ENCODE peak calls at places on chromosomes 6 and 20, in six cellular contexts. T is colonic mucosa, Z is ovary, S is fibroblast of pulmonary artery, A is cardiac muscle cell, O is AG10803. H is an unnamed sample.

GRCh38 chr6:16764188-16764950 is 3.1 kb upstream of the ATXN1 start:
- DNase-seq in A (peak), T (no peak), S (peak), Z (no peak), O (peak), H (peak)

GRCh38 chr6:80725156-80725930 is 618.9 kb downstream of the BCKDHB start:
- DNase-seq in Z (no peak), S (no peak), O (peak), T (no peak), A (no peak), H (no peak)

GRCh38 chr6:148868314-148868713 is 121.5 kb downstream of the UST start:
- DNase-seq in O (peak), Z (no peak), A (peak), T (no peak), S (peak), H (peak)

GRCh38 chr6:159313023-159313422 is 143.8 kb downstream of the FNDC1 start:
- DNase-seq in S (no peak), A (no peak), T (no peak), O (no peak), Z (no peak), H (no peak)

GRCh38 chr6:44094403-44095242 is 32.6 kb downstream of the MRPL14 start:
- DNase-seq in O (no peak), A (no peak), Z (no peak), S (no peak), T (peak), H (no peak)

GRCh38 chr6:42396720-42397119 is 55.0 kb downstream of the TRERF1 start:
- DNase-seq in O (no peak), S (no peak), A (no peak), T (no peak), Z (no peak), H (no peak)

GRCh38 chr6:5707646-5708045 is 299.1 kb downstream of the NRN1 start:
- DNase-seq in Z (no peak), S (no peak), A (no peak), T (peak), O (no peak), H (no peak)

GRCh38 chr6:30154709-30155521 is 6.1 kb downstream of the TRIM10 start:
- DNase-seq in S (peak), A (peak), T (peak), Z (no peak), O (peak), H (peak)

GRCh38 chr6:128964233-128964755 is 81.4 kb downstream of the LAMA2 start:
- DNase-seq in T (no peak), S (peak), Z (no peak), O (no peak), A (no peak), H (no peak)

GRCh38 chr6:53735896-53736295 is 58.9 kb upstream of the LRRC1 start:
- DNase-seq in O (no peak), A (no peak), T (no peak), Z (no peak), S (no peak), H (no peak)

GRCh38 chr6:169752074-169752623 is 727 bp downstream of the ERMARD start:
- DNase-seq in A (no peak), S (no peak), T (peak), O (peak), Z (no peak), H (peak)

GRCh38 chr6:1988843-1989242 is 256.6 kb downstream of the GMDS start:
- DNase-seq in O (no peak), T (no peak), Z (no peak), A (no peak), S (no peak), H (no peak)

GRCh38 chr20:51195419-51195901 is 172.6 kb upstream of the KCNG1 start:
- DNase-seq in S (peak), T (no peak), Z (no peak), A (peak), O (peak), H (peak)

GRCh38 chr6:37620519-37620918 is 77.2 kb downstream of the MDGA1 start:
- DNase-seq in S (no peak), Z (no peak), O (no peak), T (no peak), A (no peak), H (no peak)

GRCh38 chr20:53321596-53321995 is 272.0 kb downstream of the ZNF217 start:
- DNase-seq in A (no peak), Z (no peak), T (no peak), S (no peak), O (no peak), H (no peak)

GRCh38 chr20:54107600-54108393 is 37.4 kb upstream of the BCAS1 start:
- DNase-seq in S (peak), O (no peak), A (no peak), Z (no peak), T (peak), H (no peak)

GRCh38 chr20:63700199-63701050 is 4.0 kb downstream of the TNFRSF6B start:
- DNase-seq in A (no peak), O (no peak), Z (peak), S (no peak), T (no peak), H (no peak)

GRCh38 chr6:87698618-87699017 is 3.4 kb downstream of the AKIRIN2 start:
- DNase-seq in A (no peak), O (peak), S (no peak), Z (no peak), T (no peak), H (peak)
- H3K4me3 ChIP-seq in A (peak), O (peak), S (peak), Z (peak), T (peak), H (peak)

DNA sequence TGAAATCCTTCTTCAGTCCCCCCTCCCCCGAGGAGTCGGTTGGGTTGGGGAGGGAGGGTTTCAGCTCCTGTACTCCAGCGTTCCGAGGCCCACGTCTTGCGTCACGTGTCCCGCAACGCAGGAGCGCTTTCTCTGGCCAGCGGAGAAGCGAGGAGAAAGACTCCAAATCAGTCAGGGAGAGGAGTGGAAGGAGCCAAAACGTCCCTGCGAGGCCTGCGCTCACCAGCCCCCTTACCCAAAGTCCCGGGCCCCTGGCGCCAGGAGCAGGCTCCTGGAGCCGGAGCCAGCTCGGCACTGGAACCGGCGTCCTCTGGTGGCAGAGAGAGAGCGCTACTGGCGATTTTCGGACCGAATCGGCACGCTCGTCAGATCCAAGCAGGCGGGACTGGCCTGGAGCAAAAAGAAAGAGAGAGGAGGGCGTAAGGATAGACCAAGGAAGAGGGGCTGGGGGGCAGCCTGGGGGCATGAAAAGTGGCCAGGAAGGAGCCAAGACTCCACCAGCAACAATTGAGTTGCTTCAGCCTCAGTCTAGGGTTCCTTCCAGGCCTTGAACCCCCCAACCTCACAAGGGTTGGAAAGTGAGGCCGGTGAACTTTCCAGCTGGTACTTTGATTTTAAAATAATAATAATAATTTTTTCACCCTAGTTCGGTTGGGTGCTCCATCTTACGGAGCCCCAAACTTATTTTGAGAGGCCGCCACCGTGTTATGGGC is at the start of gene GNAS:
- DNase-seq in O (peak), S (peak), A (peak), Z (peak), T (peak), H (peak)
- H3K4me3 ChIP-seq in O (peak), S (peak), A (peak), Z (peak), T (peak), H (peak)

DNA sequence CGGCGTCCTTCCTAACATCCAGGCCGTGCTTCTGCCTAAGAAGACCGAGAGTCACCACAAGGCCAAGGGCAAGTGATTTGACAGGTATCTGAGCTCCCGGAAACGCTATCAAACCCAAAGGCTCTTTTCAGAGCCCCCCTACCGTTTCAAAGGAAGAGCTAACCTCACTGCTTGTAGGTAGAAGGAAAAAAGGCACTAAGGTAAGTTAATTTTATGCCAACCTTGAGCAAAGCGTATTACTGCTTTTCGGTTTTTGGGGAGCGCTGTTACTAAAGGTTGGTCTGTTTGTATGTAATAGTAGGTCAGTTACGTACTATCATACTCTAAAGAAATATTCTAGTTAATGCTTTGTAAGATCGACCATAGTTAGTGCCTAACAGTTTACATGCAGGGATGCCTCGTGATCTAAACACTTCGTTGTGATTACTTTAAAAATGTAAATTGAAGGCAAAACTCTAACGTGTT is 37.4 kb downstream of the HFE start:
- DNase-seq in A (no peak), S (no peak), Z (no peak), O (no peak), T (no peak), H (no peak)
- H3K4me3 ChIP-seq in A (peak), S (peak), Z (peak), O (peak), T (peak), H (peak)

DNA sequence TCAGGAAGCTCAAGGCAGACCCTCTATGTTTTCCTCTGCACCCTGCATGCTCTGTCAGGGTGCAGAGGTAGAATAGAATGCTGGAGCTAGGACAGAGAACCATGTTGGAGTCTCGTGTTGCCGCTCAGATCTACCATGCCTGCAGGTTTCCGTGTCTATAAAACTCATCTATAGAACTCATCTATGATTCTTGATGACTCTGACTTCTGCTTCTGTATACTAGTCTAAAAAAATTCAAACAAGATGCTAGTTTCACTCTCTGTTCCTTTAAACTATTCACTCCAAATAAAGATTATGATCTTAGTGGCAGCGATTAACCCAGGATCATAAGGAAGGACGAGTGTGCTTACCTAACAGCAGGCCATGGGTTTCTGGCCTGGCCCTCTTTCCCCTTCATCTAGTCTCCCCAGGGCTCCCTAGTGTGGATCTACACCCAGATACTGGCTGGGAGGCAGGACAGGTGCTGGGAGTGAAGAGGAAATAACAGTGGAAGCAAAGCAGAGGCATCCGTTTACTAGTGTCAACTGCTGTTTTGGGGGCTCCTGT is 162.7 kb upstream of the SUPT3H start:
- DNase-seq in Z (no peak), A (no peak), T (no peak), S (no peak), O (no peak), H (no peak)
- H3K4me3 ChIP-seq in Z (no peak), A (no peak), T (no peak), S (no peak), O (no peak), H (no peak)

DNA sequence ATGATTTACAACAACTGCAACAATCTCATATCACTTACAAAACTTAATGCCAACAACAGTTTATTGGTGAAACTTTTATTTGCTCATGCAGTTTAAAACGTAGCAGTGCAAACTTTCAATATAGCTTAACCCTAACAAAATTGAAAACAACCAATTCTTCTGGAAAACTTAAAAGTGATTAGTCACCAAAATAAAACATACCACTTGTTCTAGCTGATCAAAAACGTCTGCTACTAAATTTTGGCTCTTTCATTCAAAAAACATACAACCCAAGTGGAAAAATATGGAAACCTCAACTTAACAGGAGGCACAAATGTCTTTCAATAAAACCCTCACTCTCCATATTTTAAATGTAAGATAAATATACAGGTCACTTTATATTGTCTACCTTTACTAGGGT is 39.6 kb downstream of the COL12A1 start:
- DNase-seq in A (no peak), S (no peak), O (no peak), T (no peak), Z (no peak), H (peak)
- H3K4me3 ChIP-seq in A (no peak), S (no peak), O (no peak), T (no peak), Z (no peak), H (no peak)

GRCh38 chr6:11718461-11718860 is 60.1 kb downstream of the ADTRP start:
- DNase-seq in T (no peak), O (peak), Z (no peak), S (no peak), A (no peak), H (peak)
- H3K4me3 ChIP-seq in T (no peak), O (no peak), Z (no peak), S (no peak), A (no peak), H (no peak)

DNA sequence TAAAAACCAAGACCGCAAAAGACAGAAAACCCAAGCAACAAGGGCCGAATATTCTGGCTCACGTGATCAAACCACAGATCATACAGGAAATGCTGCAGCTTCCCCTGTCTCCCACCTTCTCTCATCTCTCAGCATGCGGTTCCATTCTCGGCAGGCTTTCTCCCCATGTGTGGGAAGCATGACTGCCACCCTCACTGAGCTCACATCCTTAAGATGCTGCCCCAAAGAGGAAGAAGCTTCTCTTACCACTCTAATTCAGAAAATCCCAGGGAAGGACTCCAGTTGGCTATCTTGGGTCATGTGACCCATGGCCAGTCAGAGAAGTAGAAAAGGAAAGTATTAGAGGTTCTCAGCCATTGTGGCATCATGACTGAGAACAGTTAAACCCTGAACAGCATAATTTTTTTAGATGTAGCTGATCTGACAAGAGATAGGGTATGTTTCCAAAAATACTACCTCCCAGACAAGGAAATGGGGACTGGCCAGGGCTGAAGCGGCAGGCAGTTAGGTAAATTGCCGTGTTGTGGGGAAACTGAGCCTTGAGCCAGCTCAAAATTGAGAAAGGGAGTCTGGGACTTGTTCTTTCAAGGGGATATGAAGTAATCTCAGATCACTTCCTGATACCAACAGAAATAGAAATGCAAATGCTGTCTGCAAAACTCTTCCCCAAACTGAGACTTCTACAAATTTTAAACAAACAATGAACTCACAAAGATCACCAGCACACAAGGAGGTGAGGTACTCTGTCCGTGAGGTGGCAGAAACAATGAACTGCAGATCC is 37.1 kb upstream of the GRM4 start:
- DNase-seq in Z (no peak), A (no peak), T (peak), S (no peak), O (peak), H (peak)
- H3K4me3 ChIP-seq in Z (no peak), A (no peak), T (no peak), S (no peak), O (no peak), H (no peak)